ENCODE peak calls at places on chromosomes 11 and 22, in nine cellular contexts. One of them, this sample, is unnamed.

GRCh38 chr11:65454696-65455456 is 32.3 kb downstream of the NEAT1 start:
- DNase-seq in germinal center: peak
- DNase-seq in Daoy: no peak
- DNase-seq in colonic mucosa: peak
- DNase-seq in uterus: peak
- DNase-seq in A172: peak
- DNase-seq in CD4-positive, alpha-beta T cell: peak
- DNase-seq in fibroblast of lung: peak
- DNase-seq in hypothalamus: peak
- DNase-seq in this sample: peak

GRCh38 chr11:12066799-12067508 is 43.4 kb upstream of the MICAL2 start:
- DNase-seq in fibroblast of lung: no peak
- DNase-seq in CD4-positive, alpha-beta T cell: no peak
- DNase-seq in A172: peak
- DNase-seq in colonic mucosa: peak
- DNase-seq in Daoy: peak
- DNase-seq in uterus: peak
- DNase-seq in germinal center: no peak
- DNase-seq in hypothalamus: no peak
- DNase-seq in this sample: peak

GRCh38 chr11:66696186-66696585 is 18.5 kb upstream of the RBM4B start:
- DNase-seq in germinal center: no peak
- DNase-seq in fibroblast of lung: no peak
- DNase-seq in A172: no peak
- DNase-seq in Daoy: no peak
- DNase-seq in hypothalamus: no peak
- DNase-seq in colonic mucosa: no peak
- DNase-seq in uterus: no peak
- DNase-seq in CD4-positive, alpha-beta T cell: no peak
- DNase-seq in this sample: no peak

GRCh38 chr11:2791521-2792375 is 92.0 kb upstream of the KCNQ1OT1 start:
- DNase-seq in hypothalamus: no peak
- DNase-seq in germinal center: no peak
- DNase-seq in Daoy: no peak
- DNase-seq in CD4-positive, alpha-beta T cell: no peak
- DNase-seq in uterus: peak
- DNase-seq in A172: no peak
- DNase-seq in colonic mucosa: no peak
- DNase-seq in fibroblast of lung: no peak
- DNase-seq in this sample: no peak

GRCh38 chr22:47166446-47167016 is 404.1 kb downstream of the TBC1D22A start:
- DNase-seq in colonic mucosa: no peak
- DNase-seq in CD4-positive, alpha-beta T cell: no peak
- DNase-seq in hypothalamus: no peak
- DNase-seq in Daoy: no peak
- DNase-seq in uterus: peak
- DNase-seq in germinal center: no peak
- DNase-seq in A172: no peak
- DNase-seq in fibroblast of lung: no peak
- DNase-seq in this sample: no peak

GRCh38 chr22:22085702-22086500 is 103.3 kb upstream of the TOP3B start:
- DNase-seq in fibroblast of lung: peak
- DNase-seq in A172: peak
- DNase-seq in uterus: no peak
- DNase-seq in CD4-positive, alpha-beta T cell: no peak
- DNase-seq in germinal center: no peak
- DNase-seq in colonic mucosa: no peak
- DNase-seq in hypothalamus: no peak
- DNase-seq in Daoy: no peak
- DNase-seq in this sample: peak

GRCh38 chr11:95443386-95443785 is 212.4 kb upstream of the SESN3 start:
- DNase-seq in A172: no peak
- DNase-seq in uterus: no peak
- DNase-seq in colonic mucosa: no peak
- DNase-seq in hypothalamus: no peak
- DNase-seq in Daoy: no peak
- DNase-seq in fibroblast of lung: no peak
- DNase-seq in CD4-positive, alpha-beta T cell: no peak
- DNase-seq in germinal center: peak
- DNase-seq in this sample: no peak

GRCh38 chr11:46353706-46354105 is 6.4 kb downstream of the DGKZ start:
- DNase-seq in germinal center: no peak
- DNase-seq in CD4-positive, alpha-beta T cell: no peak
- DNase-seq in hypothalamus: no peak
- DNase-seq in uterus: no peak
- DNase-seq in fibroblast of lung: peak
- DNase-seq in A172: no peak
- DNase-seq in colonic mucosa: no peak
- DNase-seq in Daoy: no peak
- DNase-seq in this sample: no peak

GRCh38 chr11:78986305-78986704 is 411.6 kb upstream of the NARS2 start:
- DNase-seq in fibroblast of lung: no peak
- DNase-seq in germinal center: no peak
- DNase-seq in hypothalamus: no peak
- DNase-seq in colonic mucosa: no peak
- DNase-seq in A172: no peak
- DNase-seq in uterus: no peak
- DNase-seq in CD4-positive, alpha-beta T cell: no peak
- DNase-seq in Daoy: no peak
- DNase-seq in this sample: no peak

GRCh38 chr11:62186195-62186594 is 3.8 kb upstream of the SCGB1D1 start:
- DNase-seq in CD4-positive, alpha-beta T cell: no peak
- DNase-seq in germinal center: no peak
- DNase-seq in A172: no peak
- DNase-seq in Daoy: no peak
- DNase-seq in fibroblast of lung: no peak
- DNase-seq in hypothalamus: no peak
- DNase-seq in uterus: no peak
- DNase-seq in colonic mucosa: no peak
- DNase-seq in this sample: no peak

GRCh38 chr22:17583151-17583550 is 19.9 kb downstream of the SLC25A18 start:
- DNase-seq in colonic mucosa: no peak
- DNase-seq in hypothalamus: no peak
- DNase-seq in CD4-positive, alpha-beta T cell: no peak
- DNase-seq in fibroblast of lung: no peak
- DNase-seq in uterus: no peak
- DNase-seq in Daoy: no peak
- DNase-seq in A172: no peak
- DNase-seq in germinal center: no peak
- DNase-seq in this sample: no peak

GRCh38 chr11:124315052-124315451 is 1.3 kb upstream of the OR8D1 start:
- DNase-seq in hypothalamus: no peak
- DNase-seq in A172: peak
- DNase-seq in CD4-positive, alpha-beta T cell: no peak
- DNase-seq in Daoy: peak
- DNase-seq in colonic mucosa: no peak
- DNase-seq in fibroblast of lung: peak
- DNase-seq in uterus: no peak
- DNase-seq in germinal center: no peak
- DNase-seq in this sample: peak

GRCh38 chr11:125228425-125228824 is 63.9 kb downstream of the PKNOX2 start:
- DNase-seq in uterus: no peak
- DNase-seq in A172: no peak
- DNase-seq in Daoy: no peak
- DNase-seq in fibroblast of lung: no peak
- DNase-seq in CD4-positive, alpha-beta T cell: no peak
- DNase-seq in colonic mucosa: no peak
- DNase-seq in hypothalamus: no peak
- DNase-seq in germinal center: no peak
- DNase-seq in this sample: no peak

GRCh38 chr11:75155570-75156422 is 4.9 kb downstream of the SLCO2B1 start:
- DNase-seq in Daoy: no peak
- DNase-seq in CD4-positive, alpha-beta T cell: no peak
- DNase-seq in colonic mucosa: peak
- DNase-seq in germinal center: no peak
- DNase-seq in hypothalamus: no peak
- DNase-seq in uterus: no peak
- DNase-seq in A172: no peak
- DNase-seq in fibroblast of lung: no peak
- DNase-seq in this sample: peak

This sample was measured in choroid plexus epithelial cell.